ENCODE peak calls at places on chromosomes 13 and 19, in eight cellular contexts. J, V, Y, K, N, D, Q and M are unnamed samples.

GRCh38 chr19:34576292-34576691 is 94.7 kb downstream of the WTIP start:
- DNase-seq in V (no peak), D (no peak), N (no peak), Y (no peak), K (no peak), Q (no peak), J (no peak), M (no peak)

GRCh38 chr19:58002384-58003152 is at the start of gene ZNF606:
- DNase-seq in K (peak), V (peak), D (peak), Y (peak), J (peak), Q (peak), N (peak), M (no peak)

GRCh38 chr13:59425211-59425721 is 738.5 kb downstream of the DIAPH3 start:
- DNase-seq in Y (no peak), Q (no peak), J (peak), N (no peak), K (no peak), D (no peak), V (no peak), M (no peak)

GRCh38 chr13:112601351-112601750 is 13.4 kb upstream of the TUBGCP3 start:
- DNase-seq in J (no peak), Y (no peak), D (no peak), K (no peak), V (no peak), N (no peak), Q (no peak), M (no peak)

GRCh38 chr19:13154911-13155471 is 4.8 kb downstream of the IER2 start:
- DNase-seq in J (peak), D (peak), V (no peak), N (peak), K (peak), Y (peak), Q (peak), M (no peak)

GRCh38 chr13:104641309-104641708 is 1575.1 kb upstream of the SLC10A2 start:
- DNase-seq in K (no peak), Y (no peak), N (no peak), D (no peak), V (no peak), J (no peak), Q (no peak), M (no peak)

GRCh38 chr19:28521614-28522544 is 691.1 kb downstream of the UQCRFS1 start:
- DNase-seq in Q (no peak), Y (no peak), K (no peak), V (no peak), J (no peak), D (no peak), N (no peak), M (no peak)

GRCh38 chr13:46926856-46927625 is 30.2 kb upstream of the HTR2A start:
- DNase-seq in V (no peak), N (no peak), J (no peak), Q (no peak), D (no peak), Y (no peak), K (no peak), M (no peak)

GRCh38 chr19:41265376-41266153 is 1.4 kb downstream of the HNRNPUL1 start:
- DNase-seq in V (no peak), D (no peak), N (no peak), K (peak), J (peak), Q (peak), Y (no peak), M (peak)

GRCh38 chr13:111337741-111338140 is 17.3 kb downstream of the TEX29 start:
- DNase-seq in K (no peak), D (no peak), Q (no peak), J (no peak), Y (no peak), V (no peak), N (no peak), M (no peak)

GRCh38 chr13:89458456-89458855 is 1787.3 kb downstream of the SLITRK5 start:
- DNase-seq in J (no peak), Y (no peak), D (no peak), N (no peak), Q (no peak), K (no peak), V (no peak), M (no peak)

GRCh38 chr13:57437587-57437986 is 194.0 kb upstream of the PCDH17 start:
- DNase-seq in N (no peak), K (no peak), D (no peak), Q (no peak), V (no peak), Y (no peak), J (no peak), M (no peak)

GRCh38 chr13:50684366-50684765 is 159.1 kb downstream of the DLEU7 start:
- DNase-seq in N (no peak), D (no peak), K (no peak), Y (no peak), V (no peak), Q (no peak), J (no peak), M (no peak)

GRCh38 chr19:38252935-38253691 is 3.1 kb downstream of the PPP1R14A start:
- DNase-seq in K (no peak), Y (no peak), D (no peak), Q (no peak), J (no peak), N (peak), V (no peak), M (no peak)

GRCh38 chr13:102913924-102914628 is 68.2 kb downstream of the ERCC5 start:
- DNase-seq in K (no peak), Y (no peak), Q (no peak), D (no peak), N (no peak), V (peak), J (peak), M (peak)

GRCh38 chr13:48879854-48880253 is 95.9 kb upstream of the FNDC3A start:
- DNase-seq in Y (no peak), Q (no peak), J (no peak), D (no peak), N (no peak), V (no peak), K (no peak), M (no peak)

GRCh38 chr19:45474191-45474940 is 6.6 kb downstream of the FOSB start:
- DNase-seq in Q (no peak), K (no peak), N (no peak), D (no peak), Y (no peak), J (no peak), V (no peak), M (no peak)

GRCh38 chr13:103101500-103101899 is 35.3 kb upstream of the SLC10A2 start:
- DNase-seq in V (no peak), N (no peak), D (no peak), K (no peak), J (no peak), Q (no peak), Y (no peak), M (no peak)